ENCODE peak calls at places on chromosomes 11 and 22, in five cellular contexts. K is AG08396; Z is prostate gland; Q is fibroblast of lung; V is CD8-positive, alpha-beta T cell. Y is an unnamed sample.

GRCh38 chr22:48284671-48285070 is 1522.2 kb downstream of the TBC1D22A start:
- DNase-seq in K (no peak), Z (no peak), Q (no peak), V (no peak), Y (no peak)

GRCh38 chr11:73271936-73272679 is at the start of gene P2RY6:
- DNase-seq in K (peak), Z (no peak), Q (peak), V (no peak), Y (no peak)

GRCh38 chr11:66933508-66933907 is 24.7 kb downstream of the PC start:
- DNase-seq in K (no peak), Z (no peak), Q (peak), V (no peak), Y (no peak)

GRCh38 chr11:70303070-70303469 is 32.6 kb downstream of the PPFIA1 start:
- DNase-seq in K (peak), Z (no peak), Q (peak), V (no peak), Y (no peak)

GRCh38 chr11:115324569-115325432 is 179.4 kb downstream of the CADM1 start:
- DNase-seq in K (peak), Z (peak), Q (peak), V (no peak), Y (peak)

GRCh38 chr11:134349109-134349801 is 17.5 kb downstream of the GLB1L2 start:
- DNase-seq in K (no peak), Z (no peak), Q (no peak), V (no peak), Y (no peak)

GRCh38 chr11:106473089-106473722 is 395.7 kb downstream of the AASDHPPT start:
- DNase-seq in K (no peak), Z (no peak), Q (peak), V (no peak), Y (peak)

GRCh38 chr11:22193348-22194051 is 615 bp downstream of the ANO5 start:
- DNase-seq in K (peak), Z (peak), Q (peak), V (no peak), Y (no peak)

GRCh38 chr11:91421586-91421985 is 803.0 kb upstream of the FAT3 start:
- DNase-seq in K (no peak), Z (no peak), Q (no peak), V (no peak), Y (no peak)

GRCh38 chr22:19962909-19963806 is 21.5 kb upstream of the TXNRD2 start:
- DNase-seq in K (peak), Z (peak), Q (peak), V (no peak), Y (peak)

Y was measured in brain microvascular endothelial cell.